ENCODE peak calls at places on chromosomes 2 and 18, in seven cellular contexts. U is tibial nerve, T is BE2C, L is fibroblast of villous mesenchyme, J is cardiac fibroblast, G is Peyer's patch, M is neural progenitor cell. Z is an unnamed sample.
A peak's percentile ranks its signal among the peaks of the same experiment; 100 is the strongest.

GRCh38 chr2:176297067-176297466 is 27.8 kb downstream of the MTX2 start:
- DNase-seq in L (peak; percentile 5), G (no peak), T (peak; percentile 13), U (no peak), M (no peak), J (no peak), Z (no peak)

GRCh38 chr2:239323473-239323872 is 77.3 kb downstream of the HDAC4 start:
- DNase-seq in G (no peak), U (no peak), L (no peak), T (no peak), J (no peak), M (no peak), Z (no peak)

GRCh38 chr18:26756556-26756955 is 109.0 kb downstream of the AQP4 start:
- DNase-seq in G (no peak), T (no peak), M (no peak), U (no peak), L (no peak), J (no peak), Z (no peak)

GRCh38 chr2:26088038-26088643 is 54.3 kb downstream of the RAB10 start:
- DNase-seq in M (peak; percentile 47), J (peak; percentile 45), U (no peak), T (peak; percentile 14), L (peak; percentile 39), G (no peak), Z (no peak)

GRCh38 chr2:35819053-35819452 is 536.5 kb upstream of the CRIM1 start:
- DNase-seq in L (no peak), M (no peak), T (no peak), J (no peak), G (no peak), U (no peak), Z (no peak)

GRCh38 chr2:23683001-23683400 is 243.9 kb downstream of the ATAD2B start:
- DNase-seq in G (no peak), T (no peak), U (no peak), J (no peak), M (no peak), L (no peak), Z (no peak)

GRCh38 chr18:35344736-35345459 is 678 bp upstream of the ZNF24 start:
- DNase-seq in M (no peak), G (no peak), T (no peak), L (no peak), J (no peak), U (no peak), Z (no peak)

GRCh38 chr2:151973013-151973900 is 125.6 kb downstream of the CACNB4 start:
- DNase-seq in G (no peak), J (no peak), T (no peak), L (no peak), U (no peak), M (peak; percentile 17), Z (no peak)

GRCh38 chr2:227052879-227053278 is 111.1 kb downstream of the COL4A4 start:
- DNase-seq in J (no peak), M (no peak), T (no peak), G (no peak), U (no peak), L (no peak), Z (no peak)

GRCh38 chr18:7062236-7062635 is 55.4 kb downstream of the LAMA1 start:
- DNase-seq in G (no peak), J (no peak), U (no peak), L (no peak), M (no peak), T (no peak), Z (no peak)

GRCh38 chr2:55097462-55098410 is 47.5 kb upstream of the RTN4 start:
- DNase-seq in L (peak; percentile 90), M (no peak), J (peak; percentile 60), U (no peak), G (no peak), T (no peak), Z (no peak)

GRCh38 chr2:158213743-158214142 is 112.1 kb downstream of the UPP2 start:
- DNase-seq in J (no peak), G (no peak), M (no peak), L (no peak), T (no peak), U (no peak), Z (no peak)

GRCh38 chr18:58125183-58125582 is 81.2 kb downstream of the NEDD4L start:
- DNase-seq in G (no peak), L (no peak), T (no peak), J (no peak), U (no peak), M (peak; percentile 39), Z (no peak)

GRCh38 chr18:35711227-35711626 is 129.7 kb downstream of the GALNT1 start:
- DNase-seq in T (no peak), M (no peak), G (no peak), U (no peak), J (no peak), L (no peak), Z (no peak)

GRCh38 chr2:205903549-205904129 is 182.3 kb downstream of the INO80D start:
- DNase-seq in M (peak; percentile 66), J (no peak), G (peak; percentile 74), T (peak; percentile 50), L (peak; percentile 38), U (no peak), Z (peak; percentile 3)

GRCh38 chr2:105373895-105374401 is 24.9 kb downstream of the FHL2 start:
- DNase-seq in L (no peak), M (no peak), U (no peak), J (no peak), T (no peak), G (no peak), Z (peak; percentile 40)

GRCh38 chr2:85430780-85431601 is 12.5 kb downstream of the SH2D6 start:
- DNase-seq in T (peak; percentile 87), U (no peak), L (no peak), M (peak; percentile 93), J (no peak), G (no peak), Z (no peak)

GRCh38 chr2:204452464-204453023 is 92.7 kb upstream of the PARD3B start:
- DNase-seq in J (peak; percentile 89), U (no peak), T (no peak), M (peak; percentile 73), L (peak; percentile 99), G (no peak), Z (no peak)

GRCh38 chr2:2788076-2788475 is 457.0 kb upstream of the MYT1L start:
- DNase-seq in J (no peak), T (no peak), L (no peak), G (peak; percentile 15), M (peak; percentile 62), U (no peak), Z (no peak)

GRCh38 chr2:218644721-218645120 is 14.7 kb downstream of the ZNF142 start:
- DNase-seq in G (no peak), T (no peak), M (no peak), J (no peak), L (no peak), U (no peak), Z (no peak)

GRCh38 chr2:29281585-29281984 is 166.4 kb downstream of the CLIP4 start:
- DNase-seq in J (peak; percentile 71), G (no peak), M (peak; percentile 38), U (no peak), L (peak; percentile 27), T (peak; percentile 88), Z (no peak)
- H3K4me3 ChIP-seq in J (no peak overlapping the region), G (no peak overlapping the region), M (no peak overlapping the region), U (peak overlapping the region; percentile 17), L (no peak overlapping the region), T (peak overlapping the region; percentile 17), Z (no peak overlapping the region)

GRCh38 chr2:112548980-112549379 is 6.7 kb downstream of the POLR1B start:
- DNase-seq in L (no peak), M (no peak), J (no peak), T (no peak), U (no peak), G (no peak), Z (no peak)
- H3K4me3 ChIP-seq in L (no peak overlapping the region), M (no peak overlapping the region), J (no peak overlapping the region), T (no peak overlapping the region), U (no peak overlapping the region), G (no peak overlapping the region), Z (no peak overlapping the region)

GRCh38 chr2:117859924-117860647 is 45.6 kb downstream of the DDX18 start:
- DNase-seq in J (no peak), M (no peak), U (no peak), L (no peak), T (no peak), G (no peak), Z (no peak)

GRCh38 chr2:117859532-117859911 is 45.0 kb downstream of the DDX18 start:
- DNase-seq in J (no peak), T (no peak), L (no peak), U (no peak), M (no peak), G (no peak), Z (no peak)

GRCh38 chr2:117858336-117858735 is 43.8 kb downstream of the DDX18 start:
- DNase-seq in M (no peak), L (no peak), G (no peak), T (no peak), U (no peak), J (no peak), Z (no peak)

GRCh38 chr2:117856415-117857210 is 42.1 kb downstream of the DDX18 start:
- DNase-seq in U (no peak), J (peak; percentile 92), M (no peak), L (peak; percentile 68), T (no peak), G (no peak), Z (no peak)

DNA sequence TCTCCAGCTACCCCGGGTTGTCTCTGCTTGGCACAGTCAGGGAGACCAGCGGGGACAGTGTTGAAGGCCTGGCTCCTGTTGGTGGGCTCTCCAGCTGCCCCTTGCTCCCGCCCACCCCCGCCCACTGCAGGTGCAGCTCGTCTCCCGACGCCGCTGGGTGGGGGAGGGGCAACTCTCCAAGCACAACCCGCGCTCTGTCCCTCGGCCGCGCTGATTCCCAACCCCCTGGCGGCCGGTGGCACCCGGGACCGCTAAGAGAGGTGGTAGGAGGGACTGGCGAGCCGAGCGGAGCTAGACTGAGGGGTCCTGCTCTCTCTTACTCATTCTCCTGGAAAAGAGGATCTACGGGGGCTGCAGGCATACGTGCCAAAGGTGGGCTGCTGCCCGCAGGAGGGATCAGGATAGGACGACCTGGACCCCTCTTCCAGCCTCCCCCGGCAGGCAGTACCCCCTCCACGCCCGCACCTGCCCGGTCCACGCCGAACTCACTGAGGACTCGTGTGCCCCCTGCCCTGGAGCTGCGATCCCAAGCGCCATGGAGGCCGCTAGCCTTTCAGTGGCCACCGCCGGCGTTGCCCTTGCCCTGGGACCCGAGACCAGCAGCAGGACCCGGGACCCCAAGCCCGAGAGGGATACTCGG is 44.5 kb downstream of the DDX18 start:
- DNase-seq in L (no peak), U (no peak), M (peak; percentile 50), G (no peak), J (no peak), T (peak; percentile 13), Z (no peak)
- H3K4me3 ChIP-seq in L (no peak overlapping the region), U (no peak overlapping the region), M (no peak overlapping the region), G (no peak overlapping the region), J (no peak overlapping the region), T (no peak overlapping the region), Z (no peak overlapping the region)

DNA sequence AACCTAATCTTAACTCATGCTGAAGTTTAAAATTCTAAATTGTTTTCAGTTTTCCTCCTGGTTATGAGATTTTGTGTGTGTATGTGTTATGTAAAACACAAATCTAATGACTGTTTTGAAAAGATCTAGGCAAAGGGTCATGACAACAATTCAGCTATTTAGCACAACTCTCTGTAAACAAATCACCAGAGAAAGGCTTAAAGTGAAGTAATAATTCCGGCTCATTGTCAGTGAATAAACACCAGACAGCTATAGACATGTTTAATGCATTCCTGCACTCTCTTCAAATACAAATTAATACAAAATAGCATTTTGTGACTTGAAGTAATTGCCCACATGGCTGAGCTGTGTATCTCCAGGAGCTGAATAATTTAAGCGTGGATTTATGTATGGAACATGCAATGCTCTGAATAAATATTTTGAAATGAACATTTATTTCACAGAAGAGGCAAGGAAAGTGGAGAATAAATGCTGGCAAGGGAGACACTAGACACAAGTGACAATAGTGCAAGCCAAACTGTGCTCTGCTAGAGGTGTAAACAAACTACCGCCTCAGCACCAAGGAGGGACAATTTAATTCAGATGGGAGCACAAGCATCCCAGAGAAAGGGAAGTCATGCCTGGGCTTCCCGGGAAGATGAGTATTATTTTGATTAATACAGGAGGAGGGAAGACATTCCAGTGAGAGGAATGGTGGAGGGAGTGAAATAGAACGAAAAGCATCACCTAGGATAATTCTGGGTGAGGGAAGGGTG is 133.6 kb upstream of the XPO1 start:
- DNase-seq in M (no peak), G (no peak), L (peak; percentile 84), J (peak; percentile 23), T (no peak), U (no peak), Z (no peak)
- H3K4me3 ChIP-seq in M (no peak overlapping the region), G (no peak overlapping the region), L (no peak overlapping the region), J (no peak overlapping the region), T (no peak overlapping the region), U (peak overlapping the region; percentile 35), Z (peak overlapping the region; percentile 23)

Z was measured in GM12864.